ENCODE peak calls at places on chromosomes 3 and 15, in eight cellular contexts. F is heart left ventricle; C is aorta; Q is naive thymus-derived CD4-positive, alpha-beta T cell; K is Panc1; G is IMR-90; N is lung; H is pancreas. T is an unnamed sample.

GRCh38 chr15:82986442-82986780 is 401 bp downstream of the RAMAC start:
- ATAC-seq in Q (peak; percentile 49), C (no peak), K (peak; percentile 49), G (peak; percentile 40), N (peak; percentile 25), H (peak; percentile 14), F (peak; percentile 19), T (no peak)

GRCh38 chr3:16633948-16634347 is 28.7 kb upstream of the DAZL start:
- ATAC-seq in C (no peak), H (no peak), F (no peak), K (no peak), N (no peak), Q (no peak), G (no peak), T (no peak)

GRCh38 chr15:90482124-90483011 is 47.4 kb upstream of the CRTC3 start:
- ATAC-seq in H (no peak), K (peak; percentile 62), Q (peak; percentile 61), N (no peak), G (peak; percentile 80), C (peak; percentile 76), F (peak; percentile 66), T (no peak)

GRCh38 chr15:66402885-66403284 is 16.2 kb downstream of the MAP2K1 start:
- ATAC-seq in H (no peak), F (no peak), N (no peak), C (no peak), Q (no peak), K (no peak), G (no peak), T (no peak)

GRCh38 chr3:757711-758110 is 335.1 kb upstream of the CNTN6 start:
- ATAC-seq in K (no peak), F (no peak), Q (no peak), G (no peak), N (no peak), C (no peak), H (no peak), T (no peak)

GRCh38 chr3:30393079-30393478 is 213.3 kb upstream of the TGFBR2 start:
- ATAC-seq in N (no peak), K (no peak), F (no peak), C (no peak), G (no peak), Q (no peak), H (no peak), T (no peak)

GRCh38 chr3:67015702-67016500 is 17.8 kb downstream of the KBTBD8 start:
- ATAC-seq in Q (no peak), H (no peak), F (no peak), C (no peak), K (no peak), N (no peak), G (no peak), T (no peak)

GRCh38 chr3:194782767-194783404 is 97.2 kb downstream of the FAM43A start:
- ATAC-seq in N (no peak), F (peak; percentile 53), G (peak; percentile 32), K (no peak), C (no peak), Q (no peak), H (no peak), T (no peak)

GRCh38 chr3:141471160-141471559 is 15.7 kb upstream of the RASA2 start:
- ATAC-seq in C (no peak), H (no peak), Q (no peak), F (no peak), K (no peak), N (no peak), G (no peak), T (no peak)

GRCh38 chr3:4207672-4208071 is 95.5 kb upstream of the SETMAR start:
- ATAC-seq in F (no peak), Q (no peak), K (no peak), G (no peak), N (no peak), C (no peak), H (no peak), T (no peak)

GRCh38 chr3:116963802-116964201 is 254.2 kb downstream of the TUSC7 start:
- ATAC-seq in H (no peak), K (no peak), Q (no peak), N (no peak), F (no peak), C (no peak), G (no peak), T (no peak)

DNA sequence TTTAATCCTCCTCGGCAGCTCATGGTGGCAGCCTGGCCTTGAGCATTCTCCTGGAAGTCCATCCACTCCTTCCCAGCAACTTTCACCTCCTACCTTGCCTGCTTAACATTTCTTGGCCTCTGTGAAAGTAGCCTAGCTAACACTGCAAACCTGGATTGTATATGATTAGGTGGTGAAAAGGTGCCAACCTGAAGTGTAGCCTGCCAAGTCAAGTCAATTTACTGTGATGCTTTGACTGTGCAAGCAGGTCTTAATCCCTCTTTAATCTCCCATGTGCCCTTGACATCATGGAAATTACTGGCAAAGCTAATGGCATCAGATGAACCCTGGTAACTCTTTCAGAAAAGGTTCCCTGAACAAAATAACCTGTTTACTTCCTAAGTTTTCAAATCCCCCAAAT is 169.7 kb upstream of the NR2F2 start:
- ATAC-seq in N (no peak), F (no peak), C (no peak), H (peak; percentile 61), G (no peak), K (no peak), Q (no peak), T (no peak)
- H3K27ac ChIP-seq in N (no peak overlapping the region), F (no peak overlapping the region), C (peak overlapping the region; percentile 28), H (peak overlapping the region; percentile 45), G (no peak overlapping the region), K (no peak overlapping the region), Q (no peak overlapping the region), T (no peak overlapping the region)

DNA sequence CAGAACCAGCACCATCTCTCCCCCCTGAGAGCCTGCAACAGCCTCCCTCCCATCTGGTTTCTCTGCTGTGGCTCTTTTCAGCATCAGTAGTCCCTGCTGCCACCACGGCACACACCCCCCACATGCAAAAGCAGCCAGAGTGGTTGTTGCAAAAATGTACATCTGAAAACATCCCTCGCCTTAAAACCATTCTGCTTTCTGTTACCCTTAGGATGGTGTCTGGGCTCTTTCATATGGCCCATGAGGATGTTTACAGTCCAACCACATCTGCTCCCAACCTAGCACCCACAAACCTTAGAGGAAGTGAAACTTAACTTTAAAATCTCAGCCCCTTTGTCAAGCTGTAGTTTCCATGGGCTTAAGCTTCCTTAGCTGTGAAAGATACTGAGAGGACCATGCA is 829 bp downstream of the TTC21A start:
- ATAC-seq in K (no peak), Q (peak; percentile 62), H (no peak), N (no peak), C (no peak), G (no peak), F (no peak), T (no peak)
- H3K27ac ChIP-seq in K (peak overlapping the region; percentile 74), Q (peak overlapping the region; percentile 78), H (peak overlapping the region; percentile 92), N (peak overlapping the region; percentile 96), C (no peak overlapping the region), G (no peak overlapping the region), F (peak overlapping the region; percentile 93), T (peak overlapping the region; percentile 82)

GRCh38 chr15:60376677-60377095 is 21.1 kb downstream of the ANXA2 start:
- ATAC-seq in F (no peak), Q (no peak), C (no peak), K (no peak), N (no peak), G (no peak), H (no peak), T (no peak)
- H3K27ac ChIP-seq in F (no peak overlapping the region), Q (no peak overlapping the region), C (peak overlapping the region; percentile 8), K (peak overlapping the region; percentile 100), N (peak overlapping the region; percentile 57), G (peak overlapping the region; percentile 31), H (peak overlapping the region; percentile 42), T (peak overlapping the region; percentile 7)

GRCh38 chr15:64232400-64232799 is 69.6 kb upstream of the PPIB start:
- ATAC-seq in Q (no peak), C (no peak), N (no peak), F (no peak), H (no peak), G (peak; percentile 87), K (no peak), T (no peak)
- H3K27ac ChIP-seq in Q (no peak overlapping the region), C (no peak overlapping the region), N (no peak overlapping the region), F (no peak overlapping the region), H (no peak overlapping the region), G (no peak overlapping the region), K (no peak overlapping the region), T (no peak overlapping the region)

T was measured in gastroesophageal sphincter.